ENCODE peak calls at places on chromosomes 4 and X, in nine cellular contexts. N is stomach, R is AG04450, Y is cardiac fibroblast, B is hepatocyte, F is fibroblast of mammary gland, V is fibroblast of lung, U is A549, E is bronchial epithelial cell. I is an unnamed sample.

GRCh38 chr4:144611850-144612249 is 34.1 kb upstream of the HHIP start:
- DNase-seq in N (no peak), R (no peak), Y (peak), B (peak), F (peak), V (no peak), U (peak), E (peak), I (peak)

GRCh38 chrX:120260369-120260768 is 9.8 kb downstream of the ZBTB33 start:
- DNase-seq in N (no peak), R (no peak), Y (no peak), B (no peak), F (no peak), V (no peak), U (no peak), E (peak), I (no peak)

GRCh38 chr4:98638661-98639060 is 19.8 kb downstream of the TSPAN5 start:
- DNase-seq in N (no peak), R (no peak), Y (no peak), B (no peak), F (peak), V (peak), U (no peak), E (no peak), I (no peak)

GRCh38 chr4:5921578-5921977 is 28.7 kb upstream of the CRMP1 start:
- DNase-seq in N (no peak), R (no peak), Y (no peak), B (no peak), F (no peak), V (no peak), U (no peak), E (no peak), I (no peak)

GRCh38 chr4:117773067-117773946 is 261.0 kb upstream of the NDST3 start:
- DNase-seq in N (peak), R (no peak), Y (no peak), B (no peak), F (no peak), V (peak), U (no peak), E (no peak), I (peak)

GRCh38 chrX:124328765-124329164 is 3.7 kb upstream of the TEX13D start:
- DNase-seq in N (no peak), R (no peak), Y (no peak), B (no peak), F (peak), V (peak), U (peak), E (peak), I (no peak)

GRCh38 chr4:117900832-117901231 is 133.5 kb upstream of the NDST3 start:
- DNase-seq in N (no peak), R (no peak), Y (no peak), B (peak), F (no peak), V (peak), U (no peak), E (no peak), I (no peak)

GRCh38 chr4:22502895-22503814 is 12.7 kb downstream of the ADGRA3 start:
- DNase-seq in N (no peak), R (no peak), Y (peak), B (no peak), F (no peak), V (peak), U (no peak), E (peak), I (peak)

GRCh38 chr4:180455226-180455625 is 1788.0 kb upstream of the TENM3 start:
- DNase-seq in N (no peak), R (no peak), Y (no peak), B (peak), F (no peak), V (no peak), U (no peak), E (peak), I (no peak)

DNA sequence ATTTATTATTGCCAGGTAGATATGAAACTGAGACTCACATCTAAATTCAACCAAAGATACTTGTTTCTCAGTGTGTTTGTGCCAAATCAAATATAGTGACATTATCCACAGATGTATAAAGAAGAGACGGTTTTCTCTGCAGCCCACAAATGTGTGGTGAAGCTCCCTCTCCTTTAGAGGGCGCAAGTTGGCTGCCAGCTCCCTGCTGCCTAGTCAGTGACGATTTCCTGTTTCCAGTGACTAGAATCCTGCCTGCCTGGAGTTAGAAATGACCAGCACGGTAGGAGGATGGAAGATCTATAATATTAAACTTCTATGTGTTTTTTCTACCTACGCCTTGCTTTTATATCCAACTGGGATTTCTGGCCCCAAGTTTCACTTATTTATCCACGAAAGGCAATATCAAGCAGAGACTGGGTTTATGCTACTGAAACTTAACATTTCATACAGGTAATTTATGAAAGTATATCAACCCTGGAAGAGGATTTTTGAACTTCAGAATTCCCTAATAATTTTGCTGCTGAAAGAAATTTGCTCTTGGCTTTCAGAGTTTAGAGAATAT is 1793.7 kb upstream of the TENM3 start:
- DNase-seq in N (no peak), R (no peak), Y (no peak), B (peak), F (no peak), V (peak), U (peak), E (peak), I (no peak)
- TF ChIP-seq CTCF in N (no peak), R (peak), Y (no peak), B (peak), F (peak), V (peak), U (peak), E (no peak), I (no peak)

DNA sequence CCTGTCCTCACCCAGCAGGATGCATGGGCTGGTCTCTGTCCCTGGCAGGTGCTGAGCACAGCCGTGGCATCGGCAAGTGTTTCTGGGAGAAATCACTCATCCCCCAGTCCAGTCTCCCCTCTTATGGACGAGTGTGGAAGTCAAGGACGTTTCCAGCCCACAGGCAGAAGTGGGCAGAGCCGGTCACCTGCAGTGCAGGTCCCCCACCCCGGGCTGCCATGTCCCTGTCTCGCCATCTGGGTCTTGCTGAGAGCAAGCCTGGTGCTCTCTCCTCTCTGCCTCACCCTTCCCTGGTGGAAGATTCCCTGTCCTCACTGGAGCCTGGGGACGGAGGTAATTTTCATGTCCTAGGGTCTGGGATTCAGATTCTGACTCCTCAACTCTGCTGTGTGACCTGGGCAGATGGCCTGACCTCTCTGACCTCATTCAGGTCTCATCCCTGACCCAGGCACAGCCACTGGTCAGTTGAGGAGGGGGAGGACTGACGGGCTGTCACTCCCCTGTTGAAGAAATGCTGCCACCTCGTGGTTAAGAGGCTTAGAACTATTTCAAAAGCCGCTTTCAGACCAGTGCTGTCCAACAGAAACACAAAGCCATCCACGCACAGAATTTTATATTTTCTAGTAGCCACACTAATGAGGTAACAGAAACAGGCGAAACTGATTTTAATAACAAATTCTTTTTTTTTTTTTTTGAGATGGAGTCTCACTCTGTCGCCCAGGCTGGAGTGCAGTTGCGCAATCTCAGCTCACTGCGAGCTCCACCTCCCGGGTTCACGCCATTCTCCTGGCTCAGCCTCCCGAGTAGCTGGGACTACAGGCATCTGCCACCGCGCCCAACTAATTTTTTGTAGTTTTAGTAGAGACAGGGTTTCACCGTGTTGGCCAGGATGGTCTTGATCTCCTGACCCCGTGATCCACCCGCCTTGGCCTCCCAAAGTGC is 1.8 kb downstream of the CPZ start:
- DNase-seq in N (peak), R (peak), Y (peak), B (peak), F (peak), V (peak), U (peak), E (peak), I (peak)
- H3K4me3 ChIP-seq in N (no peak), R (peak), Y (no peak), B (no peak), F (no peak), V (no peak), U (no peak), E (no peak), I (no peak)

GRCh38 chr4:185227131-185227551 is 17.7 kb downstream of the SNX25 start:
- DNase-seq in N (no peak), R (no peak), Y (peak), B (peak), F (no peak), V (no peak), U (no peak), E (no peak), I (peak)
- TF ChIP-seq CTCF in N (no peak), R (peak), Y (peak), B (peak), F (peak), V (peak), U (no peak), E (no peak), I (no peak)

GRCh38 chrX:72306851-72307645 is 1.3 kb upstream of the CITED1 start:
- DNase-seq in N (peak), R (peak), Y (peak), B (peak), F (peak), V (peak), U (peak), E (peak), I (peak)

GRCh38 chrX:72306085-72306801 is 529 bp upstream of the CITED1 start:
- DNase-seq in N (no peak), R (no peak), Y (no peak), B (no peak), F (no peak), V (peak), U (peak), E (no peak), I (no peak)

GRCh38 chrX:72308209-72308565 is 2.5 kb upstream of the CITED1 start:
- DNase-seq in N (no peak), R (no peak), Y (no peak), B (no peak), F (no peak), V (no peak), U (no peak), E (no peak), I (no peak)

GRCh38 chrX:72308566-72309296 is 3.0 kb upstream of the CITED1 start:
- DNase-seq in N (peak), R (peak), Y (peak), B (peak), F (peak), V (peak), U (peak), E (peak), I (peak)

DNA sequence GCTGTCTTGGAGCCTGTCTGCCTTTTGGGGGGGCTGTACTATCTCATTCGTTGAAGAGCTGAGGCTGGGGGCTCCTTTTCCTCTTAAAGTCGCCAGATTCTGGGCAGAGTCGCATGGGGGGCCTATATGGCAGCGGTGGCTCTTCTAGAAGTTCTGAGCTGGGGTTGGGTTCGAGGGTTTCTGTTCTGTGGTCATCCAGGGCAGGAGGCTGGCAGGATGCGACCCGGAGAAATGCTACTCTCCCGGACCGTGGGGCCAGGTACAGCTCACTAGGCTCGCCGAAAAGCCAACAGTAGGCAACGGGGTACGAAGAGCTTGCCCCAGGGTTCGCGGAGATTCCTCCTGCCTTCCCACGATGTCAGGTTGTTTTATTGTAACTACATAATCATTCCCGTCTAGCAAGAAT is 1.9 kb upstream of the CITED1 start:
- DNase-seq in N (no peak), R (no peak), Y (no peak), B (no peak), F (no peak), V (no peak), U (no peak), E (no peak), I (no peak)
- H3K4me3 ChIP-seq in N (peak), R (no peak), Y (no peak), B (no peak), F (no peak), V (no peak), U (peak), E (no peak), I (no peak)

GRCh38 chr4:105714071-105714521 is 5.5 kb downstream of the GSTCD start:
- DNase-seq in N (no peak), R (no peak), Y (no peak), B (no peak), F (peak), V (peak), U (no peak), E (peak), I (no peak)

GRCh38 chr4:105712766-105713165 is 4.2 kb downstream of the GSTCD start:
- DNase-seq in N (no peak), R (no peak), Y (no peak), B (no peak), F (peak), V (no peak), U (no peak), E (peak), I (no peak)

GRCh38 chr4:105714932-105715331 is 6.3 kb downstream of the GSTCD start:
- DNase-seq in N (no peak), R (no peak), Y (no peak), B (no peak), F (peak), V (no peak), U (no peak), E (no peak), I (no peak)

GRCh38 chr4:105719214-105719613 is 10.6 kb downstream of the GSTCD start:
- DNase-seq in N (no peak), R (no peak), Y (no peak), B (peak), F (no peak), V (no peak), U (no peak), E (no peak), I (no peak)

GRCh38 chr4:105715692-105716278 is 7.2 kb downstream of the GSTCD start:
- DNase-seq in N (no peak), R (no peak), Y (peak), B (peak), F (peak), V (peak), U (peak), E (peak), I (peak)
- TF ChIP-seq CTCF in N (peak), R (peak), Y (peak), B (peak), F (peak), V (peak), U (peak), E (no peak), I (peak)

GRCh38 chrX:45758319-45758718 is 557.6 kb upstream of the DIPK2B start:
- DNase-seq in N (no peak), R (peak), Y (peak), B (no peak), F (peak), V (peak), U (no peak), E (peak), I (peak)
- H3K4me3 ChIP-seq in N (no peak), R (no peak), Y (no peak), B (no peak), F (no peak), V (no peak), U (no peak), E (no peak), I (no peak)

GRCh38 chr4:122845066-122845465 is 18.4 kb downstream of the FGF2 start:
- DNase-seq in N (no peak), R (no peak), Y (no peak), B (no peak), F (no peak), V (peak), U (no peak), E (no peak), I (no peak)

GRCh38 chr4:122845760-122846159 is 19.1 kb downstream of the FGF2 start:
- DNase-seq in N (no peak), R (no peak), Y (no peak), B (no peak), F (no peak), V (peak), U (no peak), E (no peak), I (no peak)

GRCh38 chr4:122851568-122851967 is 24.9 kb downstream of the FGF2 start:
- DNase-seq in N (no peak), R (no peak), Y (no peak), B (no peak), F (no peak), V (no peak), U (no peak), E (no peak), I (no peak)

GRCh38 chr4:122842984-122843531 is 16.4 kb downstream of the FGF2 start:
- DNase-seq in N (no peak), R (no peak), Y (no peak), B (no peak), F (no peak), V (no peak), U (peak), E (no peak), I (no peak)

GRCh38 chr4:122847931-122848330 is 21.3 kb downstream of the FGF2 start:
- DNase-seq in N (no peak), R (no peak), Y (no peak), B (no peak), F (no peak), V (no peak), U (no peak), E (no peak), I (no peak)
- TF ChIP-seq CTCF in N (no peak), R (no peak), Y (no peak), B (no peak), F (no peak), V (no peak), U (no peak), E (no peak), I (no peak)

GRCh38 chr4:40299126-40299525 is 36.0 kb upstream of the CHRNA9 start:
- DNase-seq in N (no peak), R (no peak), Y (no peak), B (no peak), F (no peak), V (no peak), U (no peak), E (no peak), I (no peak)

GRCh38 chr4:40300371-40301162 is 34.6 kb upstream of the CHRNA9 start:
- DNase-seq in N (no peak), R (no peak), Y (no peak), B (no peak), F (no peak), V (no peak), U (no peak), E (no peak), I (no peak)

GRCh38 chr4:40303751-40304150 is 31.4 kb upstream of the CHRNA9 start:
- DNase-seq in N (no peak), R (no peak), Y (no peak), B (no peak), F (no peak), V (no peak), U (no peak), E (no peak), I (no peak)

GRCh38 chr4:40299704-40300336 is 35.3 kb upstream of the CHRNA9 start:
- DNase-seq in N (peak), R (no peak), Y (no peak), B (no peak), F (no peak), V (no peak), U (peak), E (peak), I (no peak)

GRCh38 chr4:40301592-40301991 is 33.5 kb upstream of the CHRNA9 start:
- DNase-seq in N (no peak), R (no peak), Y (no peak), B (no peak), F (no peak), V (no peak), U (no peak), E (no peak), I (no peak)
- H3K4me3 ChIP-seq in N (no peak), R (no peak), Y (no peak), B (no peak), F (no peak), V (no peak), U (no peak), E (no peak), I (no peak)

I was measured in endothelial cell of umbilical vein.